ENCODE peak calls at places on chromosomes 7 and 10, in nine cellular contexts. K is GM23248; Q is left ventricle myocardium inferior; M is cardiac muscle cell; R is CD8-positive, alpha-beta T cell; I is effector memory CD4-positive, alpha-beta T cell; G is colonic mucosa; Y is prostate gland; E is hepatocyte. V is an unnamed sample.
A peak's percentile ranks its signal among the peaks of the same experiment; 100 is the strongest.

GRCh38 chr10:79409038-79410035 is 36.1 kb downstream of the ZCCHC24 start:
- DNase-seq in Q (no peak), E (no peak), R (no peak), K (no peak), I (no peak), Y (no peak), G (no peak), M (no peak), V (no peak)

GRCh38 chr10:128400564-128400963 is 274.3 kb upstream of the MKI67 start:
- DNase-seq in I (no peak), M (no peak), Q (no peak), G (no peak), K (no peak), Y (peak; percentile 21), E (no peak), R (no peak), V (no peak)

GRCh38 chr7:95777266-95777665 is 4.9 kb downstream of the DYNC1I1 start:
- DNase-seq in K (no peak), Y (no peak), R (no peak), E (no peak), G (no peak), Q (no peak), M (no peak), I (no peak), V (no peak)

GRCh38 chr7:99762680-99763327 is 21.2 kb downstream of the CYP3A4 start:
- DNase-seq in Q (peak; percentile 28), I (no peak), E (peak; percentile 54), K (peak; percentile 89), R (no peak), Y (peak; percentile 51), M (no peak), G (no peak), V (no peak)

GRCh38 chr7:93202594-93203273 is 23.5 kb downstream of the HEPACAM2 start:
- DNase-seq in Q (no peak), Y (no peak), G (peak; percentile 42), M (no peak), R (no peak), K (no peak), I (no peak), E (no peak), V (no peak)

GRCh38 chr10:11181996-11182395 is 164.3 kb downstream of the CELF2 start:
- DNase-seq in M (no peak), G (no peak), R (no peak), I (no peak), K (peak; percentile 28), Q (peak; percentile 73), E (no peak), Y (no peak), V (no peak)

GRCh38 chr7:1514407-1514806 is 10.2 kb upstream of the INTS1 start:
- DNase-seq in K (no peak), Q (no peak), R (no peak), I (no peak), E (no peak), M (no peak), G (no peak), Y (no peak), V (no peak)

GRCh38 chr10:96306516-96306915 is 2.3 kb downstream of the DNTT start:
- DNase-seq in Y (peak; percentile 52), Q (peak; percentile 61), G (no peak), I (no peak), K (no peak), M (no peak), R (no peak), E (no peak), V (no peak)

GRCh38 chr7:156943091-156944041 is 6.1 kb upstream of the NOM1 start:
- DNase-seq in I (no peak), G (no peak), R (no peak), Y (no peak), M (no peak), E (no peak), Q (no peak), K (peak; percentile 14), V (no peak)

GRCh38 chr7:151537818-151538561 is 18.3 kb upstream of the RHEB start:
- DNase-seq in G (no peak), M (peak; percentile 34), Q (no peak), R (no peak), Y (peak; percentile 75), K (peak; percentile 13), I (no peak), E (no peak), V (no peak)

GRCh38 chr10:70063418-70064098 is 10.9 kb downstream of the MACROH2A2 start:
- DNase-seq in Q (no peak), M (no peak), I (no peak), E (no peak), Y (no peak), G (no peak), R (no peak), K (no peak), V (no peak)

GRCh38 chr7:82029236-82029635 is 259.4 kb upstream of the HGF start:
- DNase-seq in E (no peak), R (no peak), Q (no peak), M (no peak), I (no peak), K (no peak), G (no peak), Y (no peak), V (no peak)

DNA sequence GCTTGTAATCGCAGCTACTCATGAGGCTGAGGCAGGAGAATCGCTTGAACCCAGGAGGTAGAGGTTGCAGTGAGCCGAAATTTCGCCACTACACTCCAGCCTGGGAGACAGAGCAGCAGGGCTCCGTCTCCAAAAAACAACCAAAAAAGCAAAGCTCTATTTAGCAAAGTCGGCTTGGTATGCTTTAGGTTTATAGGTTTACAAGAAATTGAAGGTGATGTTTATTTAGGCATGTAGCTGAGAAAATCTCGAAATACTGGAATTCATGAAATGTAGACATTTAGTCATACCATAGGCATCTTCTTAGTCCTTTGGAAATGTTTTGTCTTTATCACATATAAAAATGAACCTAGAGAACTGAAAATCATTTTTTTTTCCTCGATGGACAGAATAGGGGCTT is 453.8 kb upstream of the ANKRD30A start:
- DNase-seq in M (no peak), I (no peak), E (no peak), R (no peak), G (no peak), K (peak; percentile 66), Y (no peak), Q (no peak), V (no peak)
- H3K27ac ChIP-seq in M (no peak overlapping the region), I (no peak overlapping the region), E (no peak overlapping the region), R (no peak overlapping the region), G (no peak overlapping the region), K (peak overlapping the region; percentile 26), Y (no peak overlapping the region), Q (no peak overlapping the region), V (no peak overlapping the region)

DNA sequence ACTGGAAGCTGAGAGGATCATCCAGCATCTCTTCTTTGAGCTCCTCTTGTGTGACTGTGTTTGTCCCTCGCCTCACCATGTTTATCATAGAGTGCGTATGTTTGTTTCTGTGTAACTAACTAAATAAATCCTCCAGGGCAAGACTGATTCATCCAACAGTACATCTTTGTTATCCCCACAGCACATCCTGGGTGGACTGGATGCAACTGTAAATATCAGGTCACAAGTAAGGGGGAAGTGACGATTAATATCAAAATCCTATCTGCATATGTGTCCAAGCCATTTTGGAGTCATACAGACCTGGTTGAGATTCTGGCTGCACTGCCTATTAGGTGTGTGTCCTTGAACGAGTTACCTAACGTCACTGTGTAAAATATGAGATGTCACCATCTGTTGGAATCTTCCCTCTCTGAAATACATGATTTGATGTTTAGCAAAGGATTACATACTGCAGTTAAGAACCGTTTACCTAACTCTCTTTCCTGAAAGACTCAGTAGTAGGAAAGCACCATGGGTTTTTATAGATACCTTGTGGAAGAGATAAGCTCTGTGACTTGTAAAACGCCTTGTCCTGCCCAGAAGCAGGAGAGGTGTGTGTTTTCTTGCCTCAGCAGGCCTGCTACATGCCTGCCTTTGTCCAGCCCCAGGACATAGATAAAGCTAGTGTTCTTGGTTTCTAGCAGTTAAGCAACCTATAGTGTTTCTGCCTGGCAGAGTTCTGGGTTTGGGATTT is 25.8 kb downstream of the WBP1L start:
- DNase-seq in Q (no peak), I (no peak), E (peak; percentile 66), M (no peak), K (no peak), R (no peak), Y (peak; percentile 87), G (no peak), V (no peak)
- H3K27me3 ChIP-seq in Q (no peaks in the 10 kb centered on the region), I (no peaks in the 10 kb centered on the region), E (no peaks in the 10 kb centered on the region), M (no peaks in the 10 kb centered on the region), K (no peaks in the 10 kb centered on the region), R (no peaks in the 10 kb centered on the region), Y (no peaks in the 10 kb centered on the region), G (no peaks in the 10 kb centered on the region), V (no peaks in the 10 kb centered on the region)

GRCh38 chr7:91168766-91169518 is 95.3 kb upstream of the FZD1 start:
- DNase-seq in K (no peak), I (no peak), Y (no peak), E (no peak), M (peak; percentile 2), G (no peak), R (no peak), Q (no peak), V (no peak)

GRCh38 chr7:91164948-91165845 is 99.0 kb upstream of the FZD1 start:
- DNase-seq in Q (no peak), Y (no peak), E (no peak), M (no peak), I (no peak), G (no peak), R (no peak), K (peak; percentile 93), V (no peak)

GRCh38 chr7:91165846-91166230 is 98.4 kb upstream of the FZD1 start:
- DNase-seq in Y (no peak), G (no peak), K (peak; percentile 44), E (no peak), Q (no peak), M (no peak), I (no peak), R (no peak), V (no peak)

GRCh38 chr7:91164531-91164930 is 99.7 kb upstream of the FZD1 start:
- DNase-seq in K (peak; percentile 52), E (no peak), I (no peak), M (no peak), G (no peak), Y (no peak), R (no peak), Q (no peak), V (no peak)

DNA sequence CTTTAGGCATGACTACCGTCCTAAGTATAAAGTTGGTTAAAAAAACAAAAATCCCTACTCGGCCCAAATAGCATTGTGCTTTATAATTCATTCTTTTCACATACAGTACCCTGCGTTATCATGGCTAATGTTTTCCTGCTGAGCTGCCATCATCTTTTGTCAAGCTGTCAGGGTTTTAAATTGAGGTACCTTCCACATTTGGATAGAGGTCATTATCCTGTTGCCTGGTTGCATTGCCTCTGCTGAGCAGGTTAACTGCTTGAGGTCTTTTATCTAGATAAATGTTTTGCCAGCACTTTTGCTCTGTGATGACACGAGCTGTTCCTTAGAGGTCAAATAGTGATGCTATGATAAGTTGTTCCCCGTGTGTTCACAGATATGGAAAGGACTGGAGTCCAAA is 94.4 kb upstream of the FZD1 start:
- DNase-seq in Q (no peak), R (no peak), I (no peak), G (no peak), K (no peak), M (peak; percentile 5), E (no peak), Y (no peak), V (no peak)
- H3K36me3 ChIP-seq in Q (no peaks in the 10 kb centered on the region), R (no peaks in the 10 kb centered on the region), I (no peaks in the 10 kb centered on the region), G (no peaks in the 10 kb centered on the region), K (no peaks in the 10 kb centered on the region), M (no peaks in the 10 kb centered on the region), E (no peaks in the 10 kb centered on the region), Y (no peaks in the 10 kb centered on the region), V (no peaks in the 10 kb centered on the region)

DNA sequence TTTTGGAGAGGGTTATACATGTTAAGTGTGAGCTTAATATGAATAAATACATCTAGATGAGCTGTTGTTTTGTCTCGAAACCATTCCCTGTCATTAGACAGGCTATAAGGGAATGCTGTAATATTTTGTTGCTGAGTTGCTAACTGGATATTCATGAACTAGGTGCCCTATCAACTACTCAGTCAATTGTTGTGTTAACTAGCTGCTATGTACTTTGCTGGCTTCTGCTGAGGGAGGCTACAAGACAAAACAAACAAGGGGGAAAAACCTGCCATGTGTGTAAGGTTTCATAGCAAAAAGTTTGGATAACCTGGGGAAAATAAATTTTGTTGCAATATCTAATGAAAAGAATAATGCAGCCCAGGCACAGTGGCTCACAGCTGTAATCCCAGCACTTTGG is 110.4 kb downstream of the CSTF2T start:
- DNase-seq in E (no peak), M (no peak), G (no peak), K (no peak), R (no peak), Q (no peak), I (no peak), Y (no peak), V (no peak)
- H3K27ac ChIP-seq in E (no peak overlapping the region), M (no peak overlapping the region), G (no peak overlapping the region), K (no peak overlapping the region), R (no peak overlapping the region), Q (no peak overlapping the region), I (no peak overlapping the region), Y (no peak overlapping the region), V (no peak overlapping the region)